ENCODE peak calls at places on chromosomes 3 and 15, in five cellular contexts. C is kidney, D is A549, U is gastrocnemius medialis, M is mammary epithelial cell. O is an unnamed sample.
A peak's percentile ranks its signal among the peaks of the same experiment; 100 is the strongest.

GRCh38 chr3:136789976-136790375 is 28.9 kb upstream of the SLC35G2 start:
- DNase-seq in C (no peak), D (no peak), U (no peak), M (no peak), O (no peak)

GRCh38 chr3:3589715-3590130 is 209.5 kb upstream of the LRRN1 start:
- DNase-seq in C (no peak), D (no peak), U (no peak), M (no peak), O (no peak)

GRCh38 chr3:23455775-23456174 is 252.6 kb downstream of the UBE2E2 start:
- DNase-seq in C (no peak), D (no peak), U (no peak), M (peak; percentile 70), O (no peak)

GRCh38 chr15:25892126-25892525 is 29.0 kb upstream of the ATP10A start:
- DNase-seq in C (no peak), D (no peak), U (no peak), M (no peak), O (no peak)

GRCh38 chr3:182487048-182487447 is 306.3 kb upstream of the ATP11B start:
- DNase-seq in C (no peak), D (no peak), U (no peak), M (no peak), O (no peak)

GRCh38 chr3:170321326-170322034 is 36.0 kb upstream of the SKIL start:
- DNase-seq in C (no peak), D (no peak), U (no peak), M (peak; percentile 18), O (no peak)

GRCh38 chr15:50888054-50888453 is 20.4 kb upstream of the AP4E1 start:
- DNase-seq in C (no peak), D (no peak), U (no peak), M (no peak), O (no peak)

GRCh38 chr3:184145120-184145524 is 10.0 kb downstream of the EIF2B5 start:
- DNase-seq in C (peak; percentile 75), D (peak; percentile 53), U (peak; percentile 61), M (peak; percentile 67), O (no peak)

GRCh38 chr15:62075595-62076279 is 9.0 kb downstream of the C2CD4A start:
- DNase-seq in C (no peak), D (no peak), U (peak; percentile 34), M (peak; percentile 93), O (no peak)

GRCh38 chr3:155382396-155383042 is 89.0 kb upstream of the STRIT1 start:
- DNase-seq in C (no peak), D (peak; percentile 66), U (peak; percentile 38), M (peak; percentile 52), O (peak; percentile 67)

GRCh38 chr15:69593981-69594966 is 141.7 kb downstream of the RPLP1 start:
- DNase-seq in C (no peak), D (peak; percentile 89), U (peak; percentile 21), M (peak; percentile 50), O (peak; percentile 68)

GRCh38 chr3:147906275-147906674 is 497.1 kb downstream of the ZIC1 start:
- DNase-seq in C (no peak), D (no peak), U (no peak), M (peak; percentile 41), O (no peak)

GRCh38 chr3:147904421-147904820 is 495.3 kb downstream of the ZIC1 start:
- DNase-seq in C (no peak), D (no peak), U (no peak), M (no peak), O (no peak)

DNA sequence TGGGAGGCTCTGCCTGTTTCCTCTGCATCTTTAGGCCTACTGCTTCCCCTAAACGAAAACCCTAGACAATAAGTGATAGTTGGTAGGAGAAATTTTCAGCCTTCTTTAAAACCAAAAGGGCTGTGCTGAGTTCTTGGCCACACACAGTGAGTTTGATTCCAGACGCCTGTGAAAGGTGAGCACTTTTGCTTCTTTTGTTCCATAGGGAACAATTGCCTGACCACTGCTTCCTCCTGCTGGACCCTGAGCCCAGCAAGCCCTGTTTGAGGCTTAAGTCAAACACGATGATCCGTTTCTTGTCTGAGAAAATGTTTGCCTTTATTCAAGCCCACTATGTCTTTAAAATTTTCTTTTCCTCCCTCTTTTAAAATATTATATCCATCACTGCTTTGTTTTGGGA is 493.9 kb downstream of the ZIC1 start:
- DNase-seq in C (no peak), D (no peak), U (no peak), M (no peak), O (no peak)
- H3K27ac ChIP-seq in C (no peak overlapping the region), D (no peak overlapping the region), U (no peak overlapping the region), M (no peak overlapping the region), O (no peak overlapping the region)

GRCh38 chr3:46607603-46608028 is 4.7 kb upstream of the FAM240A start:
- DNase-seq in C (no peak), D (no peak), U (no peak), M (no peak), O (no peak)
- TF ChIP-seq CTCF in C (no peak), D (no peak), U (no peak), M (no peak), O (no peak)

GRCh38 chr3:61924991-61925390 is 363.6 kb downstream of the PTPRG start:
- DNase-seq in C (no peak), D (no peak), U (no peak), M (no peak), O (no peak)
- H3K27ac ChIP-seq in C (no peak overlapping the region), D (no peak overlapping the region), U (peak overlapping the region; percentile 86), M (no peak overlapping the region), O (no peak overlapping the region)

GRCh38 chr3:160686955-160687535 is 10.1 kb downstream of the ARL14 start:
- DNase-seq in C (no peak), D (no peak), U (no peak), M (no peak), O (no peak)
- TF ChIP-seq CTCF in C (no peak), D (peak; percentile 50), U (peak; percentile 10), M (peak; percentile 41), O (no peak)

GRCh38 chr3:168249048-168249538 is 153.4 kb upstream of the GOLIM4 start:
- DNase-seq in C (no peak), D (peak; percentile 2), U (no peak), M (peak; percentile 8), O (peak; percentile 19)

GRCh38 chr3:168250415-168250861 is 154.7 kb upstream of the GOLIM4 start:
- DNase-seq in C (no peak), D (no peak), U (no peak), M (no peak), O (no peak)

GRCh38 chr3:168249539-168250414 is 154.1 kb upstream of the GOLIM4 start:
- DNase-seq in C (peak; percentile 90), D (peak; percentile 34), U (peak; percentile 20), M (peak; percentile 74), O (peak; percentile 55)

GRCh38 chr3:168251371-168251770 is 155.6 kb upstream of the GOLIM4 start:
- DNase-seq in C (no peak), D (no peak), U (no peak), M (no peak), O (no peak)

DNA sequence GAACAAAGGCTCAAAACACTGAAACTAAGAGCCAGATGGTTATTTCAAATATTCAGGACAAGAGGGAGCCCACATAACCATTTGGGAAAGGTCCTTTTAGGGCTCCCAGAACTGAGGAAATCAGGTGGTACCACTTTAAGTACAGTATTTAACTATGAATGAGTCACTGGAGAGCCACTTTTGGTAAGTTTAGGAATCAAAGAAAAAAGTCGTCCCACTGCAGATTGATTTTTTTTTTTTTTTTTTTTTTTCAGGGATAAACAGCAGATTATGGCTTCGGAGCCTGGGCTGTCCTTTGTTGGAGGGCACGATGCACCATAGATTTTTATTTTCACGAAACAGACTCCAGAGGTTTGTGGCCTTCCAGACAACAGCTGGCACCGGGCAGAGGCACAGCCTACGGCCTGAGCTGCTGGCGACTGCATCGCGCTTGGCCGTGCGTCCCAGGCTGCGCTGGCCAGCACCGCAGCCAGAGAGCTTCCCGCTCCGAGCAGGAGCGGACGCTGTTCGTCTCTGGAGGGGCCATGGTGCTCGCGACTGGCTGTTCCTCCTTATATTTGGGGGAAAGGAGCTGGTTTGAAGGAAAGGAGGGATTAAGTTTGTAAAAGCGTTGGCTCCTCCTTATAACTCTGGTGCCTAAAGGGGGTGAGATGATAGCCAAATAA is 152.8 kb upstream of the GOLIM4 start:
- DNase-seq in C (peak; percentile 65), D (peak; percentile 0), U (no peak), M (peak; percentile 20), O (no peak)
- H3K27ac ChIP-seq in C (no peak overlapping the region), D (no peak overlapping the region), U (no peak overlapping the region), M (no peak overlapping the region), O (peak overlapping the region; percentile 67)

GRCh38 chr3:185867650-185868049 is 42.8 kb upstream of the IGF2BP2 start:
- DNase-seq in C (no peak), D (no peak), U (no peak), M (no peak), O (no peak)
- TF ChIP-seq CTCF in C (no peak), D (no peak), U (no peak), M (no peak), O (no peak)

GRCh38 chr15:78540955-78541743 is 905 bp downstream of the PSMA4 start:
- DNase-seq in C (no peak), D (no peak), U (no peak), M (peak; percentile 5), O (no peak)
- H3K27ac ChIP-seq in C (peak overlapping the region; percentile 93), D (peak overlapping the region; percentile 93), U (peak overlapping the region; percentile 91), M (peak overlapping the region; percentile 89), O (peak overlapping the region; percentile 94)

DNA sequence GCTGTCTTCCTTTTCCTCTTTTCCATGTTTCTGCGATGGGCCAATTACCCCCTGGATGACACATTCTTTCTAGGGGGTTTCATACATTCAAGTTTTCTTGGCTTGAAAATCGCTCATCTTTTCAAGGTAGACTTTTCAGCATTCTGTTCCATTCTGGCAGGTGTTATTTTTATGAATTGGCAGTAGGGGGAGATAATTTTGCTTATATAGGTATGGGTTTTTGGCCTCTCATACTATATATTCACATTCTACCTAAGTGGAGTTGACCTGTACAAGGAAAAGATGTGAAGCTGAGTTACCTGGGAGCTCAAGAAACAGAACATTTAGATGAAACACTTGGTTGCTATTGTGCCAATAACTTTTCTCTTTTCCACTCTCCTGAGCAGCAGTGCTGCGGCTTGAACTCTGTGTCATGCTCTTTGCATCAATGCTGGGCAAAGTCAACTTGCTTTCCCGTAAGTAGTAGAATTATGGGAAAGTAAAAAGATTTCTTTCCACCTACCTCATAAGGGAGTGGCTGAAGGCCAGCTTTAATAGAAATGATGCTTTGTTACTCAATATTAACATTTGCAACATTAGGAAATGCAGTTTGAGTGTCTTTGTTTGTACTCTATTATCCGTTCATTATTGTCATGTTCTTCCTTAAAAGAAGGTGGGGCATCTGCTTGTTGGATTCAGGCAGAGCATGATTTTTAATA is 27.9 kb upstream of the MFSD1 start:
- DNase-seq in C (no peak), D (no peak), U (no peak), M (peak; percentile 73), O (no peak)
- TF ChIP-seq CTCF in C (no peak), D (no peak), U (no peak), M (peak; percentile 9), O (no peak)

GRCh38 chr3:132464066-132464465 is 46.8 kb downstream of the DNAJC13 start:
- DNase-seq in C (no peak), D (no peak), U (no peak), M (no peak), O (no peak)
- H3K27ac ChIP-seq in C (no peak overlapping the region), D (no peak overlapping the region), U (no peak overlapping the region), M (no peak overlapping the region), O (no peak overlapping the region)

O was measured in tibial artery.